ENCODE peak calls at places on chromosomes 3 and 15, in six cellular contexts. B is mucosa of gallbladder, E is endodermal cell, W is GDM1, N is DMS153, L is NCI-H1105 treated with DMSO at 0.1 percent for 48 hours. X is an unnamed sample.

GRCh38 chr3:13267348-13267659 is 152.8 kb downstream of the NUP210 start:
- DNase-seq in W (no peak), B (no peak), N (no peak), E (no peak), L (no peak), X (no peak)

GRCh38 chr15:63186065-63186464 is 3.3 kb upstream of the RAB8B start:
- DNase-seq in W (no peak), E (peak), N (no peak), B (no peak), L (no peak), X (no peak)

GRCh38 chr3:160343132-160343531 is 55.9 kb downstream of the IFT80 start:
- DNase-seq in N (no peak), W (no peak), E (no peak), B (no peak), L (peak), X (peak)

GRCh38 chr3:114242947-114243346 is 5.6 kb upstream of the ZNF80 start:
- DNase-seq in L (no peak), E (no peak), W (no peak), B (no peak), N (no peak), X (no peak)

GRCh38 chr3:153734777-153735551 is 386.2 kb upstream of the ARHGEF26 start:
- DNase-seq in B (peak), W (no peak), E (no peak), L (no peak), N (no peak), X (no peak)

GRCh38 chr3:126484662-126485061 is 9.0 kb upstream of the ZXDC start:
- DNase-seq in W (no peak), B (no peak), L (no peak), E (no peak), N (no peak), X (no peak)

GRCh38 chr3:104521606-104522336 is 844.9 kb upstream of the ALCAM start:
- DNase-seq in N (no peak), W (no peak), E (no peak), B (no peak), L (no peak), X (no peak)

GRCh38 chr3:2838533-2839157 is 271.5 kb downstream of the IL5RA start:
- DNase-seq in N (no peak), B (no peak), L (no peak), W (no peak), E (no peak), X (no peak)

GRCh38 chr15:53490341-53490740 is 269.1 kb downstream of the WDR72 start:
- DNase-seq in L (no peak), B (no peak), E (no peak), N (no peak), W (no peak), X (no peak)

GRCh38 chr15:28889346-28889745 is 3.6 kb downstream of the APBA2 start:
- DNase-seq in W (no peak), N (no peak), B (no peak), E (no peak), L (no peak), X (no peak)

X was measured in NCI-H510A treated with DMSO at 0.1 percent for 48 hours.